ENCODE peak calls at places on chromosomes 16 and 17, in ten cellular contexts. One of them, this sample, is unnamed.

GRCh38 chr16:82935781-82936180 is 309.0 kb downstream of the CDH13 start:
- DNase-seq in prostate gland: no peak
- DNase-seq in mucosa of descending colon: no peak
- DNase-seq in ascending aorta: no peak
- DNase-seq in body of pancreas: no peak
- DNase-seq in gastrocnemius medialis: no peak
- DNase-seq in esophagus muscularis mucosa: no peak
- DNase-seq in CD4-positive, alpha-beta memory T cell: no peak
- DNase-seq in IMR-90: no peak
- DNase-seq in neuronal stem cell: no peak
- DNase-seq in this sample: no peak

GRCh38 chr17:30366536-30366935 is 12.2 kb upstream of the CPD start:
- DNase-seq in neuronal stem cell: no peak
- DNase-seq in gastrocnemius medialis: no peak
- DNase-seq in ascending aorta: no peak
- DNase-seq in mucosa of descending colon: no peak
- DNase-seq in esophagus muscularis mucosa: no peak
- DNase-seq in CD4-positive, alpha-beta memory T cell: no peak
- DNase-seq in prostate gland: no peak
- DNase-seq in IMR-90: no peak
- DNase-seq in body of pancreas: no peak
- DNase-seq in this sample: no peak

GRCh38 chr17:45155483-45155882 is 6.2 kb upstream of the HEXIM2 start:
- DNase-seq in prostate gland: no peak
- DNase-seq in mucosa of descending colon: no peak
- DNase-seq in ascending aorta: no peak
- DNase-seq in body of pancreas: no peak
- DNase-seq in CD4-positive, alpha-beta memory T cell: no peak
- DNase-seq in esophagus muscularis mucosa: no peak
- DNase-seq in IMR-90: no peak
- DNase-seq in neuronal stem cell: no peak
- DNase-seq in gastrocnemius medialis: no peak
- DNase-seq in this sample: no peak

GRCh38 chr17:32275060-32276042 is 9.7 kb downstream of the RHBDL3 start:
- DNase-seq in body of pancreas: no peak
- DNase-seq in ascending aorta: no peak
- DNase-seq in esophagus muscularis mucosa: no peak
- DNase-seq in IMR-90: peak; percentile 90
- DNase-seq in neuronal stem cell: no peak
- DNase-seq in gastrocnemius medialis: no peak
- DNase-seq in prostate gland: no peak
- DNase-seq in CD4-positive, alpha-beta memory T cell: no peak
- DNase-seq in mucosa of descending colon: no peak
- DNase-seq in this sample: peak; percentile 85

GRCh38 chr16:23499801-23500200 is 10.5 kb downstream of the GGA2 start:
- DNase-seq in body of pancreas: peak; percentile 91
- DNase-seq in esophagus muscularis mucosa: no peak
- DNase-seq in prostate gland: no peak
- DNase-seq in CD4-positive, alpha-beta memory T cell: no peak
- DNase-seq in mucosa of descending colon: peak; percentile 45
- DNase-seq in ascending aorta: no peak
- DNase-seq in gastrocnemius medialis: no peak
- DNase-seq in neuronal stem cell: no peak
- DNase-seq in IMR-90: no peak
- DNase-seq in this sample: no peak

GRCh38 chr17:39194089-39194984 is 3.1 kb downstream of the CACNB1 start:
- DNase-seq in mucosa of descending colon: no peak
- DNase-seq in CD4-positive, alpha-beta memory T cell: no peak
- DNase-seq in prostate gland: no peak
- DNase-seq in IMR-90: peak; percentile 67
- DNase-seq in gastrocnemius medialis: peak; percentile 96
- DNase-seq in esophagus muscularis mucosa: no peak
- DNase-seq in ascending aorta: peak; percentile 91
- DNase-seq in neuronal stem cell: peak; percentile 36
- DNase-seq in body of pancreas: peak; percentile 25
- DNase-seq in this sample: peak; percentile 62

GRCh38 chr16:10552998-10553491 is 27.4 kb downstream of the EMP2 start:
- DNase-seq in mucosa of descending colon: peak; percentile 33
- DNase-seq in prostate gland: no peak
- DNase-seq in body of pancreas: peak; percentile 36
- DNase-seq in neuronal stem cell: no peak
- DNase-seq in ascending aorta: peak; percentile 76
- DNase-seq in CD4-positive, alpha-beta memory T cell: peak; percentile 19
- DNase-seq in esophagus muscularis mucosa: no peak
- DNase-seq in IMR-90: no peak
- DNase-seq in gastrocnemius medialis: peak; percentile 33
- DNase-seq in this sample: no peak

GRCh38 chr16:78463591-78463990 is 364.1 kb downstream of the WWOX start:
- DNase-seq in neuronal stem cell: no peak
- DNase-seq in CD4-positive, alpha-beta memory T cell: no peak
- DNase-seq in gastrocnemius medialis: no peak
- DNase-seq in esophagus muscularis mucosa: no peak
- DNase-seq in ascending aorta: no peak
- DNase-seq in IMR-90: no peak
- DNase-seq in mucosa of descending colon: no peak
- DNase-seq in body of pancreas: no peak
- DNase-seq in prostate gland: no peak
- DNase-seq in this sample: no peak

GRCh38 chr17:66549731-66550207 is 247.4 kb downstream of the PRKCA start:
- DNase-seq in IMR-90: peak; percentile 90
- DNase-seq in neuronal stem cell: no peak
- DNase-seq in prostate gland: no peak
- DNase-seq in CD4-positive, alpha-beta memory T cell: no peak
- DNase-seq in gastrocnemius medialis: no peak
- DNase-seq in body of pancreas: no peak
- DNase-seq in esophagus muscularis mucosa: no peak
- DNase-seq in mucosa of descending colon: no peak
- DNase-seq in ascending aorta: no peak
- DNase-seq in this sample: peak; percentile 81

GRCh38 chr17:66547170-66547865 is 244.9 kb downstream of the PRKCA start:
- DNase-seq in neuronal stem cell: no peak
- DNase-seq in mucosa of descending colon: no peak
- DNase-seq in IMR-90: no peak
- DNase-seq in gastrocnemius medialis: no peak
- DNase-seq in prostate gland: no peak
- DNase-seq in CD4-positive, alpha-beta memory T cell: no peak
- DNase-seq in ascending aorta: no peak
- DNase-seq in body of pancreas: no peak
- DNase-seq in esophagus muscularis mucosa: no peak
- DNase-seq in this sample: no peak

GRCh38 chr17:66548158-66548557 is 245.7 kb downstream of the PRKCA start:
- DNase-seq in ascending aorta: no peak
- DNase-seq in CD4-positive, alpha-beta memory T cell: peak; percentile 7
- DNase-seq in mucosa of descending colon: no peak
- DNase-seq in body of pancreas: no peak
- DNase-seq in neuronal stem cell: no peak
- DNase-seq in esophagus muscularis mucosa: no peak
- DNase-seq in prostate gland: no peak
- DNase-seq in IMR-90: no peak
- DNase-seq in gastrocnemius medialis: no peak
- DNase-seq in this sample: no peak

GRCh38 chr17:66549312-66549705 is 246.9 kb downstream of the PRKCA start:
- DNase-seq in gastrocnemius medialis: no peak
- DNase-seq in prostate gland: no peak
- DNase-seq in body of pancreas: no peak
- DNase-seq in CD4-positive, alpha-beta memory T cell: no peak
- DNase-seq in IMR-90: peak; percentile 63
- DNase-seq in mucosa of descending colon: no peak
- DNase-seq in neuronal stem cell: no peak
- DNase-seq in esophagus muscularis mucosa: no peak
- DNase-seq in ascending aorta: no peak
- DNase-seq in this sample: peak; percentile 75

GRCh38 chr17:66548659-66549311 is 246.4 kb downstream of the PRKCA start:
- DNase-seq in esophagus muscularis mucosa: no peak
- DNase-seq in prostate gland: no peak
- DNase-seq in mucosa of descending colon: no peak
- DNase-seq in neuronal stem cell: no peak
- DNase-seq in body of pancreas: no peak
- DNase-seq in gastrocnemius medialis: no peak
- DNase-seq in IMR-90: no peak
- DNase-seq in CD4-positive, alpha-beta memory T cell: no peak
- DNase-seq in ascending aorta: no peak
- DNase-seq in this sample: no peak
- H3K4me1 ChIP-seq in esophagus muscularis mucosa: peaks cover 26% of the 10 kb centered on the region
- H3K4me1 ChIP-seq in prostate gland: no peaks in the 10 kb centered on the region
- H3K4me1 ChIP-seq in mucosa of descending colon: peaks cover 22% of the 10 kb centered on the region
- H3K4me1 ChIP-seq in neuronal stem cell: peaks cover 6% of the 10 kb centered on the region
- H3K4me1 ChIP-seq in body of pancreas: no peaks in the 10 kb centered on the region
- H3K4me1 ChIP-seq in gastrocnemius medialis: no peaks in the 10 kb centered on the region
- H3K4me1 ChIP-seq in IMR-90: peaks cover 30% of the 10 kb centered on the region
- H3K4me1 ChIP-seq in CD4-positive, alpha-beta memory T cell: peaks cover 33% of the 10 kb centered on the region
- H3K4me1 ChIP-seq in ascending aorta: no peaks in the 10 kb centered on the region
- H3K4me1 ChIP-seq in this sample: peaks cover 27% of the 10 kb centered on the region

GRCh38 chr17:1992541-1992940 is 32.6 kb downstream of the RTN4RL1 start:
- DNase-seq in prostate gland: no peak
- DNase-seq in gastrocnemius medialis: peak; percentile 88
- DNase-seq in CD4-positive, alpha-beta memory T cell: no peak
- DNase-seq in neuronal stem cell: no peak
- DNase-seq in mucosa of descending colon: no peak
- DNase-seq in esophagus muscularis mucosa: no peak
- DNase-seq in ascending aorta: no peak
- DNase-seq in IMR-90: no peak
- DNase-seq in body of pancreas: no peak
- DNase-seq in this sample: no peak
- H3K4me1 ChIP-seq in prostate gland: peaks cover 18% of the 10 kb centered on the region
- H3K4me1 ChIP-seq in gastrocnemius medialis: peaks cover 16% of the 10 kb centered on the region
- H3K4me1 ChIP-seq in CD4-positive, alpha-beta memory T cell: no peaks in the 10 kb centered on the region
- H3K4me1 ChIP-seq in neuronal stem cell: peaks cover 7% of the 10 kb centered on the region
- H3K4me1 ChIP-seq in mucosa of descending colon: peaks cover 3% of the 10 kb centered on the region
- H3K4me1 ChIP-seq in esophagus muscularis mucosa: peaks cover 14% of the 10 kb centered on the region
- H3K4me1 ChIP-seq in ascending aorta: peaks cover 4% of the 10 kb centered on the region
- H3K4me1 ChIP-seq in IMR-90: peaks cover 8% of the 10 kb centered on the region
- H3K4me1 ChIP-seq in body of pancreas: peaks cover 29% of the 10 kb centered on the region
- H3K4me1 ChIP-seq in this sample: peaks cover 23% of the 10 kb centered on the region

DNA sequence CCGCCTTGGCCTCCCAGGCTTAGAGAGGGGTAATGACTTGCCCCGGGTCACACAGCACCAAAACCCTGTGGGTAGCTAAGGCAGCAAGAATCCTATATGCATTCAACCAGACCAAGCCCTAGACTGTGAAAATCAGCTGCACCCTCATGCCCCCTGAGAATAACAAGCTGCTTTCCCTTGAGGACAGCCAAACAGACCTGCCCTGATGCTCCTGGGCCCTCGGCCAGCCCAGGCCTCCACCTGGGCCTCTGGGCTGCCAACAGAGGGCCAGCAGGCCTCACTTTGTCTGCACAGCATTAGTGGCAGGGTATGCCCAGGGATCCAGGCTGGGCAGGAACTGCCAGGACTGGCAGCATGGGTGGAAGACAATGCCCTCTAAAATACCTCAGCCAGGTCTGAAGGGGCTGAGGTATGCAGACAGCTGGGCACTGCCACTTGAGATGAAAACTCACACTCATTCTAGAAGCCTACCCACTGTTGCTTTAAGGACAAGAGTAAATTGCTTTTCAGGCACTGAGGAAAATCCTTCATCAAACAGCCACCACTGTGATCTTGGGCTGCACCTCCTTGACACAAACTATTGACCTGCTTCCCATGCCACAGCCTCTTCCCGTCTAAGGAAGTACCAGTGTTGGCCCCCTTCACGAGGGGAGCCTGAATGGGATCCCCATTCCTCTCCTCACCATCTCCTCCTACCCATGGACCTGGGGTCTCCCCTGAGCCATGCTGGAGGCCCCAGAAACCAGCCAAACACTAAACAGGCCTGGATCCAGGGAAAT is 8.8 kb downstream of the ST3GAL2 start:
- DNase-seq in prostate gland: no peak
- DNase-seq in ascending aorta: no peak
- DNase-seq in CD4-positive, alpha-beta memory T cell: no peak
- DNase-seq in neuronal stem cell: no peak
- DNase-seq in gastrocnemius medialis: no peak
- DNase-seq in IMR-90: no peak
- DNase-seq in body of pancreas: no peak
- DNase-seq in mucosa of descending colon: no peak
- DNase-seq in esophagus muscularis mucosa: no peak
- DNase-seq in this sample: no peak
- H3K4me1 ChIP-seq in prostate gland: peaks cover 3% of the 10 kb centered on the region
- H3K4me1 ChIP-seq in ascending aorta: peaks cover 58% of the 10 kb centered on the region
- H3K4me1 ChIP-seq in CD4-positive, alpha-beta memory T cell: peaks cover 52% of the 10 kb centered on the region
- H3K4me1 ChIP-seq in neuronal stem cell: peaks cover 29% of the 10 kb centered on the region
- H3K4me1 ChIP-seq in gastrocnemius medialis: peaks cover 77% of the 10 kb centered on the region
- H3K4me1 ChIP-seq in IMR-90: peaks cover 46% of the 10 kb centered on the region
- H3K4me1 ChIP-seq in body of pancreas: peaks cover 38% of the 10 kb centered on the region
- H3K4me1 ChIP-seq in mucosa of descending colon: peaks cover 52% of the 10 kb centered on the region
- H3K4me1 ChIP-seq in esophagus muscularis mucosa: peaks cover 80% of the 10 kb centered on the region
- H3K4me1 ChIP-seq in this sample: peaks cover 48% of the 10 kb centered on the region

GRCh38 chr17:40557531-40558299 is 7.6 kb downstream of the CCR7 start:
- DNase-seq in CD4-positive, alpha-beta memory T cell: no peak
- DNase-seq in esophagus muscularis mucosa: peak; percentile 81
- DNase-seq in body of pancreas: no peak
- DNase-seq in ascending aorta: peak; percentile 52
- DNase-seq in gastrocnemius medialis: no peak
- DNase-seq in neuronal stem cell: no peak
- DNase-seq in prostate gland: no peak
- DNase-seq in IMR-90: no peak
- DNase-seq in mucosa of descending colon: no peak
- DNase-seq in this sample: peak; percentile 15

GRCh38 chr17:40555296-40556190 is 9.7 kb downstream of the CCR7 start:
- DNase-seq in ascending aorta: peak; percentile 47
- DNase-seq in CD4-positive, alpha-beta memory T cell: no peak
- DNase-seq in gastrocnemius medialis: no peak
- DNase-seq in body of pancreas: no peak
- DNase-seq in mucosa of descending colon: no peak
- DNase-seq in esophagus muscularis mucosa: peak; percentile 79
- DNase-seq in prostate gland: no peak
- DNase-seq in neuronal stem cell: no peak
- DNase-seq in IMR-90: no peak
- DNase-seq in this sample: no peak

GRCh38 chr17:40558300-40558584 is 7.0 kb downstream of the CCR7 start:
- DNase-seq in gastrocnemius medialis: no peak
- DNase-seq in body of pancreas: no peak
- DNase-seq in mucosa of descending colon: no peak
- DNase-seq in CD4-positive, alpha-beta memory T cell: no peak
- DNase-seq in esophagus muscularis mucosa: no peak
- DNase-seq in prostate gland: no peak
- DNase-seq in neuronal stem cell: no peak
- DNase-seq in IMR-90: no peak
- DNase-seq in ascending aorta: no peak
- DNase-seq in this sample: no peak

GRCh38 chr17:40556198-40556661 is 9.0 kb downstream of the CCR7 start:
- DNase-seq in mucosa of descending colon: no peak
- DNase-seq in gastrocnemius medialis: no peak
- DNase-seq in prostate gland: no peak
- DNase-seq in esophagus muscularis mucosa: no peak
- DNase-seq in neuronal stem cell: no peak
- DNase-seq in IMR-90: no peak
- DNase-seq in ascending aorta: peak; percentile 51
- DNase-seq in body of pancreas: no peak
- DNase-seq in CD4-positive, alpha-beta memory T cell: no peak
- DNase-seq in this sample: no peak

DNA sequence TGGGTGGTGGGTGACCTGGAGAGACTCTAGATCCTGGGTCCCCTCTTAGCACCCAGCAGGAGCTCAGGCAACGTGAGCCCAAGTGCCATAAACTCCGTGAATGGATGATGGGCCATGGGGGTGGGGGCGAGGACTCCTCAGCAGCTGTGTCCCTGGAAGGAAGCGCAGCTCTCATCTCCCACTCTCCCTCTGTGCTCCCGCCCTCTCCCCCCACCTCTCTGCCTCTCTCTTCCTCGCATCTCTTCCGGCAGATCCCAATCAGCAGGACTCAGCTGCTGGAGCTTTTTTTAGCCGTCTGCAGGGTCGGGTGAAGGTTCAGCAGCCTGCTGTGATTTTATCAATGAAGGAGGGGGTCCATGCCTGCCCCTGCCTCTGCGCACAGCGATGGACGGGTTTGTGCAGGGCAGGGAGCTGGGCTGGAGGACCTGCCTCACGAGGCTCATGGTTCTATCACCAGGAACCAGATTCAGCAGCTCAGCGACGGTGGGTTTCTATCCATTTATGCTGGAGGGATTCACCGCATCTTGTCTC is 8.3 kb downstream of the CCR7 start:
- DNase-seq in gastrocnemius medialis: no peak
- DNase-seq in CD4-positive, alpha-beta memory T cell: no peak
- DNase-seq in neuronal stem cell: no peak
- DNase-seq in body of pancreas: no peak
- DNase-seq in esophagus muscularis mucosa: peak; percentile 87
- DNase-seq in ascending aorta: peak; percentile 53
- DNase-seq in IMR-90: no peak
- DNase-seq in mucosa of descending colon: no peak
- DNase-seq in prostate gland: no peak
- DNase-seq in this sample: no peak
- H3K4me1 ChIP-seq in gastrocnemius medialis: peaks cover 30% of the 10 kb centered on the region
- H3K4me1 ChIP-seq in CD4-positive, alpha-beta memory T cell: peaks cover 100% of the 10 kb centered on the region
- H3K4me1 ChIP-seq in neuronal stem cell: peaks cover 16% of the 10 kb centered on the region
- H3K4me1 ChIP-seq in body of pancreas: peaks cover 14% of the 10 kb centered on the region
- H3K4me1 ChIP-seq in esophagus muscularis mucosa: peaks cover 81% of the 10 kb centered on the region
- H3K4me1 ChIP-seq in ascending aorta: peaks cover 13% of the 10 kb centered on the region
- H3K4me1 ChIP-seq in IMR-90: peaks cover 51% of the 10 kb centered on the region
- H3K4me1 ChIP-seq in mucosa of descending colon: no peaks in the 10 kb centered on the region
- H3K4me1 ChIP-seq in prostate gland: peaks cover 13% of the 10 kb centered on the region
- H3K4me1 ChIP-seq in this sample: peaks cover 90% of the 10 kb centered on the region

This sample was measured in adipocyte.